ENCODE peak calls at places on chromosomes 5 and 9, in seven cellular contexts. U is progenitor cell of endocrine pancreas, V is GM10248, J is GM04503, D is endodermal cell, M is GM12892, Y is activated T-helper 1 cell treated with Interleukin-2 at 50 U/mL for 16 hours. T is an unnamed sample.

GRCh38 chr5:42810905-42811590 is 644 bp downstream of the SELENOP start:
- DNase-seq in J (no peak), U (no peak), Y (no peak), V (no peak), M (no peak), D (no peak), T (no peak)

GRCh38 chr5:69450116-69450515 is 35.2 kb downstream of the MARVELD2 start:
- DNase-seq in Y (no peak), D (peak; percentile 7), M (no peak), U (no peak), V (no peak), J (peak; percentile 70), T (no peak)

GRCh38 chr9:34203275-34204010 is 24.6 kb downstream of the UBAP1 start:
- DNase-seq in M (no peak), D (no peak), U (no peak), J (no peak), Y (no peak), V (no peak), T (no peak)

GRCh38 chr9:137296214-137297059 is 5.6 kb downstream of the NRARP start:
- DNase-seq in M (no peak), D (peak; percentile 68), Y (no peak), U (no peak), V (no peak), J (no peak), T (no peak)

GRCh38 chr9:84828101-84828500 is 158.6 kb downstream of the NTRK2 start:
- DNase-seq in M (no peak), J (no peak), V (no peak), U (no peak), D (no peak), Y (no peak), T (no peak)

GRCh38 chr5:101143526-101143925 is 240.4 kb upstream of the ST8SIA4 start:
- DNase-seq in U (no peak), V (no peak), D (peak; percentile 60), M (no peak), J (no peak), Y (no peak), T (no peak)

GRCh38 chr5:154646841-154647759 is 108.1 kb upstream of the LARP1 start:
- DNase-seq in Y (no peak), U (peak; percentile 36), M (peak; percentile 46), J (no peak), D (peak; percentile 89), V (peak; percentile 67), T (no peak)

GRCh38 chr5:61000887-61001286 is 55.9 kb downstream of the NDUFAF2 start:
- DNase-seq in U (no peak), M (no peak), J (no peak), Y (no peak), V (no peak), D (no peak), T (no peak)

GRCh38 chr5:10726179-10726912 is 34.7 kb downstream of the DAP start:
- DNase-seq in V (no peak), U (no peak), D (peak; percentile 52), Y (no peak), M (no peak), J (no peak), T (no peak)

GRCh38 chr9:114038724-114039313 is 39.3 kb downstream of the AMBP start:
- DNase-seq in U (no peak), Y (no peak), M (no peak), J (no peak), V (no peak), D (peak; percentile 35), T (no peak)

GRCh38 chr5:139863855-139864558 is 68.4 kb downstream of the PSD2 start:
- DNase-seq in D (peak; percentile 92), M (peak; percentile 71), Y (peak; percentile 25), U (peak; percentile 64), V (peak; percentile 84), J (no peak), T (no peak)

GRCh38 chr9:19630762-19631161 is 158.1 kb downstream of the SLC24A2 start:
- DNase-seq in Y (no peak), V (no peak), M (no peak), U (no peak), J (no peak), D (no peak), T (no peak)

GRCh38 chr5:16095612-16096011 is 84.0 kb downstream of the MARCHF11 start:
- DNase-seq in D (no peak), M (no peak), U (no peak), Y (no peak), J (no peak), V (no peak), T (no peak)

GRCh38 chr9:89304479-89305188 is 6.4 kb upstream of the CKS2 start:
- DNase-seq in U (no peak), Y (no peak), M (no peak), D (no peak), J (no peak), V (no peak), T (no peak)

GRCh38 chr5:146699129-146699528 is 179.4 kb downstream of the PPP2R2B start:
- DNase-seq in M (no peak), D (no peak), V (no peak), J (no peak), Y (no peak), U (no peak), T (no peak)

GRCh38 chr5:150399158-150400019 is 13.3 kb downstream of the CD74 start:
- DNase-seq in J (no peak), V (no peak), M (no peak), Y (no peak), U (no peak), D (no peak), T (no peak)

GRCh38 chr5:139848508-139849100 is 53.0 kb downstream of the PSD2 start:
- DNase-seq in Y (peak; percentile 10), U (no peak), V (no peak), M (no peak), J (no peak), D (no peak), T (no peak)

GRCh38 chr5:40227927-40228326 is 451.8 kb upstream of the PTGER4 start:
- DNase-seq in J (no peak), M (no peak), U (no peak), Y (no peak), D (no peak), V (no peak), T (no peak)

GRCh38 chr9:120982851-120983250 is 56.3 kb upstream of the TRAF1 start:
- DNase-seq in V (no peak), J (peak; percentile 12), D (no peak), U (no peak), M (no peak), Y (no peak), T (no peak)

GRCh38 chr9:96279927-96280326 is 22.0 kb downstream of the HSD17B3 start:
- DNase-seq in U (no peak), V (no peak), D (no peak), M (no peak), Y (no peak), J (no peak), T (no peak)

GRCh38 chr5:39714036-39714698 is 289.4 kb upstream of the DAB2 start:
- DNase-seq in D (peak; percentile 77), Y (no peak), J (no peak), M (no peak), V (peak; percentile 13), U (peak; percentile 16), T (peak; percentile 4)

GRCh38 chr9:124453586-124454191 is 3.4 kb downstream of the ADGRD2 start:
- DNase-seq in V (no peak), J (no peak), U (no peak), M (peak; percentile 23), Y (no peak), D (peak; percentile 92), T (no peak)

GRCh38 chr9:127977877-127978647 is 2.7 kb downstream of the EEIG1 start:
- DNase-seq in J (peak; percentile 45), U (no peak), D (peak; percentile 78), Y (no peak), V (no peak), M (no peak), T (no peak)

GRCh38 chr5:125987677-125988255 is 435.4 kb upstream of the GRAMD2B start:
- DNase-seq in J (no peak), Y (no peak), D (peak; percentile 61), V (no peak), M (no peak), U (no peak), T (no peak)

GRCh38 chr5:176365663-176366574 is 632 bp downstream of the ARL10 start:
- DNase-seq in M (peak; percentile 46), J (no peak), V (peak; percentile 52), U (peak; percentile 22), D (peak; percentile 83), Y (peak; percentile 14), T (no peak)

GRCh38 chr9:137150485-137151060 is 11.6 kb downstream of the GRIN1 start:
- DNase-seq in Y (no peak), U (no peak), V (peak; percentile 89), M (peak; percentile 83), J (no peak), D (peak; percentile 80), T (peak; percentile 54)

GRCh38 chr5:124810420-124810819 is 64.0 kb upstream of the ZNF608 start:
- DNase-seq in Y (no peak), U (no peak), V (no peak), J (no peak), D (no peak), M (no peak), T (no peak)

GRCh38 chr9:135100241-135101067 is 13.0 kb downstream of the OLFM1 start:
- DNase-seq in Y (no peak), V (no peak), M (no peak), U (no peak), J (no peak), D (no peak), T (no peak)

GRCh38 chr5:140142246-140142645 is 16.5 kb downstream of the IGIP start:
- DNase-seq in U (no peak), Y (no peak), V (no peak), J (no peak), D (no peak), M (no peak), T (no peak)

GRCh38 chr5:35354751-35355150 is 124.5 kb upstream of the PRLR start:
- DNase-seq in Y (no peak), V (no peak), J (peak; percentile 27), D (no peak), M (no peak), U (no peak), T (no peak)

GRCh38 chr5:147361441-147362175 is 126.8 kb downstream of the STK32A start:
- DNase-seq in U (no peak), V (no peak), D (no peak), J (no peak), M (no peak), Y (no peak), T (no peak)

GRCh38 chr9:126804696-126805545 is at the start of gene ZBTB43:
- DNase-seq in V (peak; percentile 99), M (peak; percentile 90), Y (peak; percentile 97), J (peak; percentile 72), D (peak; percentile 99), U (peak; percentile 94), T (peak; percentile 89)

GRCh38 chr5:23257656-23258055 is 249.8 kb upstream of the PRDM9 start:
- DNase-seq in U (no peak), V (no peak), Y (no peak), M (no peak), J (no peak), D (no peak), T (no peak)

GRCh38 chr9:128470560-128470959 is 14.8 kb downstream of the ODF2 start:
- DNase-seq in J (peak; percentile 50), M (no peak), Y (no peak), V (no peak), U (no peak), D (no peak), T (no peak)

GRCh38 chr5:24401767-24402166 is 243.0 kb downstream of the CDH10 start:
- DNase-seq in Y (no peak), D (no peak), U (no peak), M (no peak), J (no peak), V (no peak), T (no peak)

GRCh38 chr5:143896981-143897380 is 85.0 kb downstream of the HMHB1 start:
- DNase-seq in J (no peak), U (no peak), D (no peak), Y (no peak), V (no peak), M (no peak), T (no peak)

GRCh38 chr9:81028504-81028903 is 660.8 kb downstream of the TLE1 start:
- DNase-seq in D (no peak), J (peak; percentile 57), U (no peak), M (no peak), V (no peak), Y (no peak), T (no peak)

T was measured in GM12864.